ENCODE peak calls at places on chromosomes 16 and 17, in ten cellular contexts. One of them, this sample, is unnamed.

GRCh38 chr17:78629436-78629995 is 52.3 kb upstream of the DNAH17 start:
- DNase-seq in activated T-helper 1 cell treated with anti-CD3 and anti-CD28 coated beads, Interleukin-2, amount 50 U/mL, for 16 hours: no peak
- DNase-seq in NCI-H82: no peak
- DNase-seq in hypothalamus: no peak
- DNase-seq in NCI-H2171 treated with DMSO at 0.1 percent for 48 hours: no peak
- DNase-seq in M059J: no peak
- DNase-seq in stimulated activated CD8-positive, alpha-beta memory T cell treated with anti-CD3 and anti-CD28 coated beads, Interleukin-12 subunit alpha, Interleukin-12 subunit beta, amount 100 ng/mL, for 1 hour: no peak
- DNase-seq in Calu3: no peak
- DNase-seq in effector memory CD4-positive, alpha-beta T cell: no peak
- DNase-seq in kidney: no peak
- DNase-seq in this sample: no peak

GRCh38 chr17:72561266-72561665 is 440.4 kb downstream of the SOX9 start:
- DNase-seq in activated T-helper 1 cell treated with anti-CD3 and anti-CD28 coated beads, Interleukin-2, amount 50 U/mL, for 16 hours: no peak
- DNase-seq in NCI-H82: no peak
- DNase-seq in hypothalamus: no peak
- DNase-seq in NCI-H2171 treated with DMSO at 0.1 percent for 48 hours: no peak
- DNase-seq in M059J: no peak
- DNase-seq in stimulated activated CD8-positive, alpha-beta memory T cell treated with anti-CD3 and anti-CD28 coated beads, Interleukin-12 subunit alpha, Interleukin-12 subunit beta, amount 100 ng/mL, for 1 hour: no peak
- DNase-seq in Calu3: no peak
- DNase-seq in effector memory CD4-positive, alpha-beta T cell: no peak
- DNase-seq in kidney: no peak
- DNase-seq in this sample: no peak

GRCh38 chr16:48613061-48613957 is 3.3 kb upstream of the N4BP1 start:
- DNase-seq in activated T-helper 1 cell treated with anti-CD3 and anti-CD28 coated beads, Interleukin-2, amount 50 U/mL, for 16 hours: peak
- DNase-seq in NCI-H82: no peak
- DNase-seq in hypothalamus: no peak
- DNase-seq in NCI-H2171 treated with DMSO at 0.1 percent for 48 hours: peak
- DNase-seq in M059J: no peak
- DNase-seq in stimulated activated CD8-positive, alpha-beta memory T cell treated with anti-CD3 and anti-CD28 coated beads, Interleukin-12 subunit alpha, Interleukin-12 subunit beta, amount 100 ng/mL, for 1 hour: no peak
- DNase-seq in Calu3: peak
- DNase-seq in effector memory CD4-positive, alpha-beta T cell: peak
- DNase-seq in kidney: no peak
- DNase-seq in this sample: peak

GRCh38 chr17:44108440-44109311 is 14.8 kb downstream of the HDAC5 start:
- DNase-seq in activated T-helper 1 cell treated with anti-CD3 and anti-CD28 coated beads, Interleukin-2, amount 50 U/mL, for 16 hours: no peak
- DNase-seq in NCI-H82: peak
- DNase-seq in hypothalamus: peak
- DNase-seq in NCI-H2171 treated with DMSO at 0.1 percent for 48 hours: no peak
- DNase-seq in M059J: peak
- DNase-seq in stimulated activated CD8-positive, alpha-beta memory T cell treated with anti-CD3 and anti-CD28 coated beads, Interleukin-12 subunit alpha, Interleukin-12 subunit beta, amount 100 ng/mL, for 1 hour: no peak
- DNase-seq in Calu3: no peak
- DNase-seq in effector memory CD4-positive, alpha-beta T cell: no peak
- DNase-seq in kidney: peak
- DNase-seq in this sample: no peak

GRCh38 chr17:65154770-65155589 is 17.8 kb downstream of the RGS9 start:
- DNase-seq in activated T-helper 1 cell treated with anti-CD3 and anti-CD28 coated beads, Interleukin-2, amount 50 U/mL, for 16 hours: no peak
- DNase-seq in NCI-H82: peak
- DNase-seq in hypothalamus: no peak
- DNase-seq in NCI-H2171 treated with DMSO at 0.1 percent for 48 hours: no peak
- DNase-seq in M059J: peak
- DNase-seq in stimulated activated CD8-positive, alpha-beta memory T cell treated with anti-CD3 and anti-CD28 coated beads, Interleukin-12 subunit alpha, Interleukin-12 subunit beta, amount 100 ng/mL, for 1 hour: no peak
- DNase-seq in Calu3: no peak
- DNase-seq in effector memory CD4-positive, alpha-beta T cell: no peak
- DNase-seq in kidney: no peak
- DNase-seq in this sample: no peak

GRCh38 chr16:50842589-50842988 is 100.7 kb downstream of the CYLD start:
- DNase-seq in activated T-helper 1 cell treated with anti-CD3 and anti-CD28 coated beads, Interleukin-2, amount 50 U/mL, for 16 hours: no peak
- DNase-seq in NCI-H82: no peak
- DNase-seq in hypothalamus: no peak
- DNase-seq in NCI-H2171 treated with DMSO at 0.1 percent for 48 hours: no peak
- DNase-seq in M059J: peak
- DNase-seq in stimulated activated CD8-positive, alpha-beta memory T cell treated with anti-CD3 and anti-CD28 coated beads, Interleukin-12 subunit alpha, Interleukin-12 subunit beta, amount 100 ng/mL, for 1 hour: no peak
- DNase-seq in Calu3: no peak
- DNase-seq in effector memory CD4-positive, alpha-beta T cell: no peak
- DNase-seq in kidney: no peak
- DNase-seq in this sample: no peak

GRCh38 chr16:49369638-49370219 is 3.9 kb upstream of the C16orf78 start:
- DNase-seq in activated T-helper 1 cell treated with anti-CD3 and anti-CD28 coated beads, Interleukin-2, amount 50 U/mL, for 16 hours: no peak
- DNase-seq in NCI-H82: no peak
- DNase-seq in hypothalamus: no peak
- DNase-seq in NCI-H2171 treated with DMSO at 0.1 percent for 48 hours: no peak
- DNase-seq in M059J: no peak
- DNase-seq in stimulated activated CD8-positive, alpha-beta memory T cell treated with anti-CD3 and anti-CD28 coated beads, Interleukin-12 subunit alpha, Interleukin-12 subunit beta, amount 100 ng/mL, for 1 hour: no peak
- DNase-seq in Calu3: no peak
- DNase-seq in effector memory CD4-positive, alpha-beta T cell: no peak
- DNase-seq in kidney: no peak
- DNase-seq in this sample: peak

GRCh38 chr17:38881600-38882191 is 11.8 kb downstream of the LASP1 start:
- DNase-seq in activated T-helper 1 cell treated with anti-CD3 and anti-CD28 coated beads, Interleukin-2, amount 50 U/mL, for 16 hours: no peak
- DNase-seq in NCI-H82: peak
- DNase-seq in hypothalamus: peak
- DNase-seq in NCI-H2171 treated with DMSO at 0.1 percent for 48 hours: no peak
- DNase-seq in M059J: no peak
- DNase-seq in stimulated activated CD8-positive, alpha-beta memory T cell treated with anti-CD3 and anti-CD28 coated beads, Interleukin-12 subunit alpha, Interleukin-12 subunit beta, amount 100 ng/mL, for 1 hour: no peak
- DNase-seq in Calu3: peak
- DNase-seq in effector memory CD4-positive, alpha-beta T cell: peak
- DNase-seq in kidney: peak
- DNase-seq in this sample: no peak

GRCh38 chr16:78745491-78746019 is 646.1 kb downstream of the WWOX start:
- DNase-seq in activated T-helper 1 cell treated with anti-CD3 and anti-CD28 coated beads, Interleukin-2, amount 50 U/mL, for 16 hours: no peak
- DNase-seq in NCI-H82: no peak
- DNase-seq in hypothalamus: no peak
- DNase-seq in NCI-H2171 treated with DMSO at 0.1 percent for 48 hours: no peak
- DNase-seq in M059J: no peak
- DNase-seq in stimulated activated CD8-positive, alpha-beta memory T cell treated with anti-CD3 and anti-CD28 coated beads, Interleukin-12 subunit alpha, Interleukin-12 subunit beta, amount 100 ng/mL, for 1 hour: no peak
- DNase-seq in Calu3: no peak
- DNase-seq in effector memory CD4-positive, alpha-beta T cell: no peak
- DNase-seq in kidney: no peak
- DNase-seq in this sample: no peak

This sample was measured in NCI-H446.